ENCODE peak calls at places on chromosomes 1 and 21, in four cellular contexts. One of them, this sample, is unnamed.

GRCh38 chr1:30422251-30422650 is 301.1 kb downstream of the MATN1 start:
- DNase-seq in brain microvascular endothelial cell: no peak
- DNase-seq in OCI-LY7: no peak
- DNase-seq in heart left ventricle: no peak
- DNase-seq in this sample: no peak

GRCh38 chr1:30461640-30462039 is 261.7 kb downstream of the MATN1 start:
- DNase-seq in OCI-LY7: no peak
- DNase-seq in brain microvascular endothelial cell: no peak
- DNase-seq in heart left ventricle: no peak
- DNase-seq in this sample: no peak

GRCh38 chr1:44267438-44267837 is 54.2 kb downstream of the DMAP1 start:
- DNase-seq in OCI-LY7: no peak
- DNase-seq in brain microvascular endothelial cell: no peak
- DNase-seq in heart left ventricle: no peak
- DNase-seq in this sample: no peak

GRCh38 chr1:209048961-209049669 is 534.4 kb upstream of the CAMK1G start:
- DNase-seq in brain microvascular endothelial cell: peak
- DNase-seq in heart left ventricle: no peak
- DNase-seq in OCI-LY7: no peak
- DNase-seq in this sample: no peak

GRCh38 chr1:220797553-220797952 is 10.8 kb downstream of the MTARC1 start:
- DNase-seq in brain microvascular endothelial cell: no peak
- DNase-seq in OCI-LY7: no peak
- DNase-seq in heart left ventricle: no peak
- DNase-seq in this sample: no peak

GRCh38 chr1:54715493-54716298 is at the start of gene TTC4:
- DNase-seq in OCI-LY7: peak
- DNase-seq in brain microvascular endothelial cell: peak
- DNase-seq in heart left ventricle: peak
- DNase-seq in this sample: peak

GRCh38 chr1:166906647-166907046 is 30.6 kb upstream of the TADA1 start:
- DNase-seq in brain microvascular endothelial cell: no peak
- DNase-seq in heart left ventricle: no peak
- DNase-seq in OCI-LY7: no peak
- DNase-seq in this sample: no peak

GRCh38 chr1:2980073-2980791 is 41.0 kb upstream of the ACTRT2 start:
- DNase-seq in OCI-LY7: no peak
- DNase-seq in heart left ventricle: peak
- DNase-seq in brain microvascular endothelial cell: no peak
- DNase-seq in this sample: no peak

GRCh38 chr1:233326995-233327937 is at the start of gene MAP3K21:
- DNase-seq in OCI-LY7: peak
- DNase-seq in heart left ventricle: peak
- DNase-seq in brain microvascular endothelial cell: no peak
- DNase-seq in this sample: peak

GRCh38 chr1:62318756-62319544 is at the start of gene KANK4:
- DNase-seq in brain microvascular endothelial cell: no peak
- DNase-seq in heart left ventricle: no peak
- DNase-seq in OCI-LY7: no peak
- DNase-seq in this sample: no peak

GRCh38 chr21:28393279-28393678 is 599.4 kb downstream of the LTN1 start:
- DNase-seq in OCI-LY7: no peak
- DNase-seq in heart left ventricle: no peak
- DNase-seq in brain microvascular endothelial cell: no peak
- DNase-seq in this sample: no peak

GRCh38 chr1:47477595-47478080 is 39.8 kb downstream of the FOXD2 start:
- DNase-seq in heart left ventricle: no peak
- DNase-seq in brain microvascular endothelial cell: no peak
- DNase-seq in OCI-LY7: no peak
- DNase-seq in this sample: no peak

GRCh38 chr1:116569776-116570357 is 959 bp downstream of the CD58 start:
- DNase-seq in brain microvascular endothelial cell: no peak
- DNase-seq in OCI-LY7: no peak
- DNase-seq in heart left ventricle: peak
- DNase-seq in this sample: no peak

GRCh38 chr1:12448746-12449177 is 169.2 kb downstream of the DHRS3 start:
- DNase-seq in OCI-LY7: no peak
- DNase-seq in heart left ventricle: no peak
- DNase-seq in brain microvascular endothelial cell: peak
- DNase-seq in this sample: no peak

GRCh38 chr1:3501856-3502665 is 47.6 kb downstream of the ARHGEF16 start:
- DNase-seq in brain microvascular endothelial cell: peak
- DNase-seq in heart left ventricle: peak
- DNase-seq in OCI-LY7: peak
- DNase-seq in this sample: peak

GRCh38 chr1:54967372-54967771 is 13.1 kb upstream of the TMEM61 start:
- DNase-seq in OCI-LY7: no peak
- DNase-seq in brain microvascular endothelial cell: no peak
- DNase-seq in heart left ventricle: no peak
- DNase-seq in this sample: no peak

DNA sequence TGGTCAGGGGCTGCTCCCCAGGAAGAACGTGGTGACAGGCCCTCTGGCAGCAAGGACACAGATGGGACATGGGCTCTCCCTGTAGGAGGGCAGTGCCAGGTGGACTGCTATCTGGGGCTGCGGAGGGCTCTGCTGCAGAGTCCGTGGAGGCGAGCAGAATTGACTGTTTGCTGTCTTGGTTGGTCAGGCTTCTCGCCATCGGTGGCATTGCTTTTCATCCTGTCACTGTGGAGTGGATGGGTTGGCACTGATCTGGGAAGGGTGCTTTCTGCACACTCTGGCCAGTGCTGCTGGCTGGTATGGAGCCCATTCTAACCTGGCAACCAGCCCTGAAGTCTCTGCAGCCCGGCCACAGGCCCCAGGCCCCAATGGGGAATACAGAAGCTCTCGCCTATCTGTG is 103.0 kb downstream of the LAMC2 start:
- DNase-seq in heart left ventricle: no peak
- DNase-seq in OCI-LY7: no peak
- DNase-seq in brain microvascular endothelial cell: no peak
- DNase-seq in this sample: no peak
- H3K27ac ChIP-seq in heart left ventricle: peak
- H3K27ac ChIP-seq in OCI-LY7: no peak
- H3K27ac ChIP-seq in brain microvascular endothelial cell: no peak
- H3K27ac ChIP-seq in this sample: no peak

GRCh38 chr1:23125489-23125888 is 43.2 kb downstream of the LUZP1 start:
- DNase-seq in OCI-LY7: no peak
- DNase-seq in brain microvascular endothelial cell: no peak
- DNase-seq in heart left ventricle: no peak
- DNase-seq in this sample: no peak
- H3K27ac ChIP-seq in OCI-LY7: no peak
- H3K27ac ChIP-seq in brain microvascular endothelial cell: no peak
- H3K27ac ChIP-seq in heart left ventricle: no peak
- H3K27ac ChIP-seq in this sample: no peak

DNA sequence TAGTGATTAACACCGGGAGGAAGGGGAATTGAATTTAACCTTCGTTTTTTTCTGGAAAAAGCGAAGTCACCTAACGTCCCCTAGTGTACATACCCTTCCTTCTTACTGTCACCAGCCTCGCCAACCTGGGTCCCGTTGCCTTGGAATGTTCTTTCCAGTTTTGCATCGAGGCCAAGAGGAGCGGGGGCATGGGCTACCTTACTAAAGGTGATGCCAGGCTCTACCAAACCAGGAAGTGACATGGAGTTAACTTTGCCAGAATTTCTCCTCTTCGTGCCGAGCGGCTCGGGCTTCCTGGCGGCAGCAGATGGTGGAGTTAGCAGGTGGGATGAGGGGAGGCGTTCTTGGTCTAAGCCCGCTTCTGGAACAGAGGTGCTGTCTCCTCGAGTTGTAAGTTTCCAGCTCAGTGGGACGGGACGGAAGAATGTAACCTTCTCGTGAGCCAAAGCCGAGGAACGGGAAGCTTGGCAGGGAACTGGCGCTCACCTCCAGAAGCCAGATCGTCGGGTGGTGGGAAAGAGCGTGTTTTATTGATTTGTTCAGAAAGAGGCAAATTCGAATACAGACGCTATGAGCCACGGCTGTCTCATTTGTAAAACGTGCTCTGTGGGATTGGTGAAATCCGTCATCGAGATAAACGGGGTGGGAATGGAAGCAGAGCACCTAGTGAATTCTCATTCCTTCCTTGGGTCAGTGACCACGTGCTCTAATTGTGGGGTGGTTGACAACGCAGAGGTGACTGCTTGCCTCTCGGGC is 486 bp downstream of the NIPAL3 start:
- DNase-seq in OCI-LY7: no peak
- DNase-seq in heart left ventricle: no peak
- DNase-seq in brain microvascular endothelial cell: no peak
- DNase-seq in this sample: peak
- H3K27ac ChIP-seq in OCI-LY7: no peak
- H3K27ac ChIP-seq in heart left ventricle: peak
- H3K27ac ChIP-seq in brain microvascular endothelial cell: peak
- H3K27ac ChIP-seq in this sample: peak

DNA sequence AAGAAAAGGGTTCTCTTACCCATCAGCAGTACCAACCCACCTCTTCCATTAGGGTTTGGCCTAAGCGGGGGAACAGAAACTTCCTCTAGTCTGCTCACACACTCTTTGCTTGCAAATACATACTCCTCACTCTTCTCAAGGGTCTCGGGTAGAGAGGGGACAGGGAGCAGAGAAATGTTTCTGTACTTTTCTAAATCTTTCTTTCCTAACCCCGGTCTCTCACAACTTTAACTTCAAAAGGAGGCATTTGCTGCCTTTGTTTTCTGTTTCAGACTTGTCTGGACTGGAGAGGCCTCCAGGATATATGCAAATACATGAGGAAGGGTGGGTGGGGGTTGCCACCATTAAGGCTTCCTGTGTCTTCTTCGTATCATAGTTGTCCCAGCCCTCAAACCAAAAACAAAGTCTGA is 10.5 kb upstream of the LAX1 start:
- DNase-seq in heart left ventricle: no peak
- DNase-seq in OCI-LY7: peak
- DNase-seq in brain microvascular endothelial cell: no peak
- DNase-seq in this sample: no peak
- H3K27ac ChIP-seq in heart left ventricle: no peak
- H3K27ac ChIP-seq in OCI-LY7: peak
- H3K27ac ChIP-seq in brain microvascular endothelial cell: no peak
- H3K27ac ChIP-seq in this sample: no peak

DNA sequence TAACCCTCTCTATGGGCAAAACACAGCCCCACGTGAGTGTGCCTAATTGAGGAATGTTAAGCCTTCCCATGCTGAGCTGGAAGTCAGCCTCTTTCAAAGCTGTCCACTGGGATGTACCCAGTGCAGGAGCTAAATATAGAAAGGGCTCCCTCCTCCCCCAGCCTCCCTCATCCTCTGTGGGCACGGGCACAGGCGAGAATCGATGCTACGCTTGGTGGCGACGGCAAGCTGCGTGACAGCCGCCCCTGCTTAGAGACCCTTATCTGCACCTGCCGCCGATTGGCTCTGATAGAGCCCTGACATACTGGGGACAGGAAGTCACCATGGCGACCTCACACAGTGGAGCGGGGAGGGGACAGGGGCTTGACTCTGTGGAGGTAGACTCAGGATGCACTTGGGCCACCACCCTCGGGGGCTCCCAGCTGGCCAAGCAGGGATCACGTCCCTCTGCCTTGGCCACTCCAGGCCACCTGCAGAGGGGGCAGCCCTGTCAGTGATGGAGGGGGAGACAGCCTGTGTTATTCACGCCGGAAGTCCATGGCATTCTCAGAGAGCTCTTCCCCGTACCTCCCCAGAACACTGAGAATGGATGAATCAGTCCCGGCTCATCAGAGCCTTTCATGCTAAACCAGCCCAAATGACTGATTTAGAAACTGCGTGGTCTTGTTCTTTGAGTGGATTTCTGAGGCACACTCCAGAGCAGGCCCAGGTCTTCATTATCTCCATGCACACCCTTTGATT is 84.8 kb downstream of the KCND3 start:
- DNase-seq in heart left ventricle: no peak
- DNase-seq in OCI-LY7: no peak
- DNase-seq in brain microvascular endothelial cell: no peak
- DNase-seq in this sample: no peak
- H3K27ac ChIP-seq in heart left ventricle: no peak
- H3K27ac ChIP-seq in OCI-LY7: no peak
- H3K27ac ChIP-seq in brain microvascular endothelial cell: no peak
- H3K27ac ChIP-seq in this sample: peak

This sample was measured in caudate nucleus.